ENCODE peak calls at places on chromosomes 4 and X, in seven cellular contexts. One of them, this sample, is unnamed.

GRCh38 chr4:139745111-139745639 is 79.6 kb downstream of the MGST2 start:
- DNase-seq in fibroblast of lung: no peak
- DNase-seq in HCT116: no peak
- DNase-seq in HepG2: no peak
- DNase-seq in neuronal stem cell: no peak
- DNase-seq in cardiac muscle cell: no peak
- DNase-seq in colonic mucosa: no peak
- DNase-seq in this sample: no peak

GRCh38 chrX:76862509-76862908 is 435.0 kb downstream of the MAGEE1 start:
- DNase-seq in cardiac muscle cell: no peak
- DNase-seq in colonic mucosa: no peak
- DNase-seq in HCT116: no peak
- DNase-seq in fibroblast of lung: no peak
- DNase-seq in neuronal stem cell: no peak
- DNase-seq in HepG2: no peak
- DNase-seq in this sample: no peak

GRCh38 chr4:181566490-181566889 is 676.7 kb upstream of the TENM3 start:
- DNase-seq in HepG2: no peak
- DNase-seq in HCT116: no peak
- DNase-seq in neuronal stem cell: no peak
- DNase-seq in cardiac muscle cell: no peak
- DNase-seq in fibroblast of lung: peak; percentile 92
- DNase-seq in colonic mucosa: no peak
- DNase-seq in this sample: no peak

GRCh38 chr4:155954118-155954503 is 445 bp upstream of the CTSO start:
- DNase-seq in HepG2: no peak
- DNase-seq in cardiac muscle cell: no peak
- DNase-seq in HCT116: no peak
- DNase-seq in colonic mucosa: peak; percentile 20
- DNase-seq in neuronal stem cell: no peak
- DNase-seq in fibroblast of lung: peak; percentile 30
- DNase-seq in this sample: no peak

GRCh38 chr4:155208258-155209054 is at the start of gene NPY2R:
- DNase-seq in fibroblast of lung: no peak
- DNase-seq in cardiac muscle cell: peak; percentile 56
- DNase-seq in neuronal stem cell: peak; percentile 65
- DNase-seq in HCT116: no peak
- DNase-seq in HepG2: no peak
- DNase-seq in colonic mucosa: no peak
- DNase-seq in this sample: no peak

GRCh38 chr4:121860121-121860520 is 10.2 kb downstream of the BBS7 start:
- DNase-seq in fibroblast of lung: no peak
- DNase-seq in colonic mucosa: no peak
- DNase-seq in cardiac muscle cell: no peak
- DNase-seq in neuronal stem cell: no peak
- DNase-seq in HepG2: no peak
- DNase-seq in HCT116: no peak
- DNase-seq in this sample: no peak

GRCh38 chrX:96433409-96434122 is 251.1 kb upstream of the DIAPH2 start:
- DNase-seq in HCT116: no peak
- DNase-seq in HepG2: no peak
- DNase-seq in cardiac muscle cell: no peak
- DNase-seq in fibroblast of lung: no peak
- DNase-seq in neuronal stem cell: no peak
- DNase-seq in colonic mucosa: no peak
- DNase-seq in this sample: no peak

GRCh38 chr4:121198261-121198660 is 34.1 kb upstream of the TNIP3 start:
- DNase-seq in colonic mucosa: no peak
- DNase-seq in HepG2: no peak
- DNase-seq in HCT116: no peak
- DNase-seq in cardiac muscle cell: no peak
- DNase-seq in neuronal stem cell: no peak
- DNase-seq in fibroblast of lung: no peak
- DNase-seq in this sample: no peak

GRCh38 chr4:137274404-137274803 is 257.9 kb downstream of the PCDH18 start:
- DNase-seq in HCT116: no peak
- DNase-seq in colonic mucosa: no peak
- DNase-seq in neuronal stem cell: no peak
- DNase-seq in cardiac muscle cell: no peak
- DNase-seq in fibroblast of lung: no peak
- DNase-seq in HepG2: no peak
- DNase-seq in this sample: no peak

GRCh38 chr4:128974203-128974602 is 119.1 kb downstream of the SCLT1 start:
- DNase-seq in cardiac muscle cell: no peak
- DNase-seq in fibroblast of lung: peak; percentile 61
- DNase-seq in neuronal stem cell: no peak
- DNase-seq in colonic mucosa: no peak
- DNase-seq in HepG2: no peak
- DNase-seq in HCT116: no peak
- DNase-seq in this sample: no peak

GRCh38 chr4:110886270-110886669 is 263.4 kb upstream of the PITX2 start:
- DNase-seq in HepG2: no peak
- DNase-seq in fibroblast of lung: no peak
- DNase-seq in cardiac muscle cell: no peak
- DNase-seq in neuronal stem cell: no peak
- DNase-seq in HCT116: no peak
- DNase-seq in colonic mucosa: no peak
- DNase-seq in this sample: no peak

GRCh38 chr4:151267822-151268535 is 9.0 kb upstream of the PRSS48 start:
- DNase-seq in fibroblast of lung: no peak
- DNase-seq in colonic mucosa: no peak
- DNase-seq in HepG2: peak; percentile 66
- DNase-seq in cardiac muscle cell: no peak
- DNase-seq in neuronal stem cell: no peak
- DNase-seq in HCT116: no peak
- DNase-seq in this sample: no peak

GRCh38 chr4:57550143-57550542 is 440.0 kb upstream of the IGFBP7 start:
- DNase-seq in colonic mucosa: no peak
- DNase-seq in cardiac muscle cell: no peak
- DNase-seq in HepG2: no peak
- DNase-seq in neuronal stem cell: no peak
- DNase-seq in fibroblast of lung: no peak
- DNase-seq in HCT116: no peak
- DNase-seq in this sample: no peak

GRCh38 chrX:21581479-21581878 is 76.7 kb downstream of the KLHL34 start:
- DNase-seq in HepG2: no peak
- DNase-seq in colonic mucosa: no peak
- DNase-seq in cardiac muscle cell: no peak
- DNase-seq in fibroblast of lung: no peak
- DNase-seq in neuronal stem cell: no peak
- DNase-seq in HCT116: no peak
- DNase-seq in this sample: no peak

GRCh38 chr4:173794662-173795061 is 264.6 kb upstream of the HAND2 start:
- DNase-seq in HepG2: no peak
- DNase-seq in neuronal stem cell: no peak
- DNase-seq in colonic mucosa: no peak
- DNase-seq in cardiac muscle cell: no peak
- DNase-seq in fibroblast of lung: peak; percentile 78
- DNase-seq in HCT116: no peak
- DNase-seq in this sample: no peak

GRCh38 chr4:158008551-158009218 is 164.1 kb downstream of the GASK1B start:
- DNase-seq in colonic mucosa: no peak
- DNase-seq in HCT116: no peak
- DNase-seq in neuronal stem cell: no peak
- DNase-seq in HepG2: no peak
- DNase-seq in fibroblast of lung: peak; percentile 39
- DNase-seq in cardiac muscle cell: no peak
- DNase-seq in this sample: no peak

GRCh38 chrX:153517421-153517820 is at the start of gene ATP2B3:
- DNase-seq in HepG2: no peak
- DNase-seq in colonic mucosa: no peak
- DNase-seq in fibroblast of lung: no peak
- DNase-seq in HCT116: no peak
- DNase-seq in neuronal stem cell: no peak
- DNase-seq in cardiac muscle cell: no peak
- DNase-seq in this sample: no peak

GRCh38 chrX:96183843-96184242 is 500.8 kb upstream of the DIAPH2 start:
- DNase-seq in colonic mucosa: no peak
- DNase-seq in HCT116: no peak
- DNase-seq in cardiac muscle cell: no peak
- DNase-seq in HepG2: no peak
- DNase-seq in fibroblast of lung: peak; percentile 37
- DNase-seq in neuronal stem cell: no peak
- DNase-seq in this sample: no peak

GRCh38 chr4:89134775-89135319 is 23.5 kb downstream of the TIGD2 start:
- DNase-seq in colonic mucosa: no peak
- DNase-seq in HepG2: no peak
- DNase-seq in fibroblast of lung: peak; percentile 87
- DNase-seq in HCT116: no peak
- DNase-seq in cardiac muscle cell: no peak
- DNase-seq in neuronal stem cell: no peak
- DNase-seq in this sample: no peak

GRCh38 chrX:133570549-133570948 is 155.3 kb upstream of the GPC4 start:
- DNase-seq in cardiac muscle cell: no peak
- DNase-seq in neuronal stem cell: no peak
- DNase-seq in HepG2: no peak
- DNase-seq in colonic mucosa: no peak
- DNase-seq in HCT116: no peak
- DNase-seq in fibroblast of lung: peak; percentile 15
- DNase-seq in this sample: no peak

GRCh38 chrX:40010550-40011364 is 87.0 kb downstream of the BCOR start:
- DNase-seq in HCT116: no peak
- DNase-seq in colonic mucosa: no peak
- DNase-seq in fibroblast of lung: no peak
- DNase-seq in HepG2: peak; percentile 54
- DNase-seq in cardiac muscle cell: no peak
- DNase-seq in neuronal stem cell: no peak
- DNase-seq in this sample: no peak

GRCh38 chrX:22742174-22742573 is 257.6 kb upstream of the DDX53 start:
- DNase-seq in fibroblast of lung: peak; percentile 94
- DNase-seq in HCT116: no peak
- DNase-seq in cardiac muscle cell: no peak
- DNase-seq in HepG2: no peak
- DNase-seq in colonic mucosa: no peak
- DNase-seq in neuronal stem cell: no peak
- DNase-seq in this sample: no peak

GRCh38 chr4:184153781-184154542 is 63.7 kb downstream of the ENPP6 start:
- DNase-seq in HepG2: no peak
- DNase-seq in colonic mucosa: no peak
- DNase-seq in neuronal stem cell: no peak
- DNase-seq in cardiac muscle cell: no peak
- DNase-seq in HCT116: no peak
- DNase-seq in fibroblast of lung: peak; percentile 6
- DNase-seq in this sample: no peak

GRCh38 chrX:72201836-72202536 is 20.4 kb downstream of the PIN4 start:
- DNase-seq in colonic mucosa: no peak
- DNase-seq in HCT116: no peak
- DNase-seq in cardiac muscle cell: no peak
- DNase-seq in fibroblast of lung: peak; percentile 76
- DNase-seq in neuronal stem cell: no peak
- DNase-seq in HepG2: no peak
- DNase-seq in this sample: no peak

GRCh38 chr4:87543835-87544461 is 14.8 kb upstream of the SPARCL1 start:
- DNase-seq in fibroblast of lung: peak; percentile 82
- DNase-seq in HCT116: peak; percentile 38
- DNase-seq in HepG2: peak; percentile 4
- DNase-seq in colonic mucosa: no peak
- DNase-seq in neuronal stem cell: no peak
- DNase-seq in cardiac muscle cell: peak; percentile 45
- DNase-seq in this sample: no peak

GRCh38 chr4:153466637-153467153 is 535 bp downstream of the TMEM131L start:
- DNase-seq in HepG2: no peak
- DNase-seq in fibroblast of lung: no peak
- DNase-seq in neuronal stem cell: no peak
- DNase-seq in cardiac muscle cell: peak; percentile 57
- DNase-seq in HCT116: no peak
- DNase-seq in colonic mucosa: no peak
- DNase-seq in this sample: no peak

GRCh38 chr4:86247906-86248305 is 111.9 kb downstream of the MAPK10 start:
- DNase-seq in colonic mucosa: no peak
- DNase-seq in HCT116: no peak
- DNase-seq in HepG2: no peak
- DNase-seq in cardiac muscle cell: no peak
- DNase-seq in neuronal stem cell: no peak
- DNase-seq in fibroblast of lung: peak; percentile 40
- DNase-seq in this sample: no peak

GRCh38 chrX:130094712-130095111 is 15.6 kb downstream of the ELF4 start:
- DNase-seq in neuronal stem cell: no peak
- DNase-seq in cardiac muscle cell: no peak
- DNase-seq in HepG2: no peak
- DNase-seq in colonic mucosa: no peak
- DNase-seq in HCT116: no peak
- DNase-seq in fibroblast of lung: no peak
- DNase-seq in this sample: no peak
- H3K4me1 ChIP-seq in neuronal stem cell: no peaks in the 10 kb centered on the region
- H3K4me1 ChIP-seq in cardiac muscle cell: no peaks in the 10 kb centered on the region
- H3K4me1 ChIP-seq in HepG2: peaks cover 54% of the 10 kb centered on the region
- H3K4me1 ChIP-seq in colonic mucosa: no peaks in the 10 kb centered on the region
- H3K4me1 ChIP-seq in HCT116: peaks cover 24% of the 10 kb centered on the region
- H3K4me1 ChIP-seq in fibroblast of lung: no peaks in the 10 kb centered on the region
- H3K4me1 ChIP-seq in this sample: peaks cover 85% of the 10 kb centered on the region

GRCh38 chr4:169251291-169252235 is 19.2 kb downstream of the SH3RF1 start:
- DNase-seq in colonic mucosa: peak; percentile 57
- DNase-seq in HCT116: peak; percentile 89
- DNase-seq in cardiac muscle cell: no peak
- DNase-seq in neuronal stem cell: no peak
- DNase-seq in HepG2: peak; percentile 82
- DNase-seq in fibroblast of lung: no peak
- DNase-seq in this sample: no peak
- H3K4me3 ChIP-seq in colonic mucosa: no peak overlapping the region
- H3K4me3 ChIP-seq in HCT116: peak overlapping the region; percentile 42
- H3K4me3 ChIP-seq in cardiac muscle cell: no peak overlapping the region
- H3K4me3 ChIP-seq in neuronal stem cell: no peak overlapping the region
- H3K4me3 ChIP-seq in HepG2: peak overlapping the region; percentile 7
- H3K4me3 ChIP-seq in fibroblast of lung: no peak overlapping the region
- H3K4me3 ChIP-seq in this sample: no peak overlapping the region

DNA sequence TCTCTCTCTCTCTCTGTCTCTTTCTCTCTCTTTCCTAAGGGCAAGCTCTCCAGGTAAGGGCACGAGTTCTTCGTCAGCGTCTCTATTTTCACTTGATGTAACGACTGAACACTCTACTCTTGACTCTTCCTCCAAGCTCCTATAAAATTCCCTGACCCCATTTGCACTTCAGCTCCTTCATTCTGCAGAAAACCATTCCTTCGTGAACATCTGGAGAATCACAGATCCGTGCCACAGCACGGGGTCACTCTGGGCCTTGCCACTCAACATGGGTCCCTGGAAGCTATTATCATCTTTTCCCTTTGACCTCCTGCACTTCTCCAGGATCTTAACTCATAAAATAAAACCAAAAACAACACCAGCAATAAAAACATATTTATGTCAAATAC is 112.0 kb upstream of the LNX1 start:
- DNase-seq in colonic mucosa: no peak
- DNase-seq in neuronal stem cell: no peak
- DNase-seq in HepG2: no peak
- DNase-seq in HCT116: no peak
- DNase-seq in fibroblast of lung: no peak
- DNase-seq in cardiac muscle cell: no peak
- DNase-seq in this sample: no peak
- H3K4me1 ChIP-seq in colonic mucosa: peaks cover 7% of the 10 kb centered on the region
- H3K4me1 ChIP-seq in neuronal stem cell: peaks cover 6% of the 10 kb centered on the region
- H3K4me1 ChIP-seq in HepG2: peaks cover 27% of the 10 kb centered on the region
- H3K4me1 ChIP-seq in HCT116: peaks cover 12% of the 10 kb centered on the region
- H3K4me1 ChIP-seq in fibroblast of lung: peaks cover 23% of the 10 kb centered on the region
- H3K4me1 ChIP-seq in cardiac muscle cell: peaks cover 15% of the 10 kb centered on the region
- H3K4me1 ChIP-seq in this sample: no peaks in the 10 kb centered on the region

DNA sequence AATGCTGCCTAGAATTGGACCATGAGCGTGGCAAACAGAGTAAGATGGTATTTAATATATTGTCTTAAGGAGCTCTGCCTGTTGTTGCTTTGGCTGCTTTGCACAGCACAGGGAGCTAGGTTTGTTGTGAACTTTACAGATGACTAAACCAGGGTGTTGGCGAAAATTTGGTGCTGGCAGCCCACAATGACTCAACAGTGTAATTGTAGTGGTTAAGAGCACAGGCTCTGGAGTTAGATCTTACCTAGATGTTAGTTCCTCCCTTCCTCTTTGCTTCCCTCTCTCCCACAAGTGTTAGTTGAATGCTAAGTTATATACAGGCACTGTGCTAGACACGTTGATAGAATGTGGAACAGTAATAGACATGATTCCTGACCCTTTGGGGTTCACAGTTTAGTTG is 128.9 kb upstream of the TRPC5 start:
- DNase-seq in HepG2: no peak
- DNase-seq in colonic mucosa: no peak
- DNase-seq in cardiac muscle cell: no peak
- DNase-seq in neuronal stem cell: no peak
- DNase-seq in fibroblast of lung: no peak
- DNase-seq in HCT116: no peak
- DNase-seq in this sample: no peak
- H3K4me3 ChIP-seq in HepG2: no peak overlapping the region
- H3K4me3 ChIP-seq in colonic mucosa: no peak overlapping the region
- H3K4me3 ChIP-seq in cardiac muscle cell: no peak overlapping the region
- H3K4me3 ChIP-seq in neuronal stem cell: no peak overlapping the region
- H3K4me3 ChIP-seq in fibroblast of lung: no peak overlapping the region
- H3K4me3 ChIP-seq in HCT116: no peak overlapping the region
- H3K4me3 ChIP-seq in this sample: no peak overlapping the region